ENCODE peak calls at places on chromosomes 12 and 14, in nine cellular contexts. One of them, this sample, is unnamed.

GRCh38 chr12:33605776-33606175 is 166.2 kb upstream of the SYT10 start:
- DNase-seq in gastrocnemius medialis: no peak
- DNase-seq in HCT116: no peak
- DNase-seq in NB4: peak
- DNase-seq in IMR-90: no peak
- DNase-seq in A549: peak
- DNase-seq in ovary: no peak
- DNase-seq in body of pancreas: no peak
- DNase-seq in GM12891: no peak
- DNase-seq in this sample: no peak

GRCh38 chr14:64734990-64735389 is 30.8 kb downstream of the PLEKHG3 start:
- DNase-seq in body of pancreas: no peak
- DNase-seq in A549: no peak
- DNase-seq in GM12891: no peak
- DNase-seq in HCT116: no peak
- DNase-seq in ovary: no peak
- DNase-seq in NB4: no peak
- DNase-seq in IMR-90: no peak
- DNase-seq in gastrocnemius medialis: no peak
- DNase-seq in this sample: no peak

GRCh38 chr14:51328089-51328941 is 88.3 kb downstream of the TMX1 start:
- DNase-seq in IMR-90: peak
- DNase-seq in GM12891: no peak
- DNase-seq in ovary: peak
- DNase-seq in HCT116: no peak
- DNase-seq in NB4: no peak
- DNase-seq in body of pancreas: no peak
- DNase-seq in gastrocnemius medialis: no peak
- DNase-seq in A549: no peak
- DNase-seq in this sample: no peak

GRCh38 chr14:59268011-59268410 is 79.5 kb downstream of the DAAM1 start:
- DNase-seq in NB4: no peak
- DNase-seq in gastrocnemius medialis: no peak
- DNase-seq in HCT116: no peak
- DNase-seq in body of pancreas: no peak
- DNase-seq in A549: no peak
- DNase-seq in ovary: no peak
- DNase-seq in IMR-90: no peak
- DNase-seq in GM12891: no peak
- DNase-seq in this sample: no peak

GRCh38 chr12:442235-442884 is 17.4 kb upstream of the B4GALNT3 start:
- DNase-seq in GM12891: no peak
- DNase-seq in IMR-90: peak
- DNase-seq in ovary: peak
- DNase-seq in gastrocnemius medialis: no peak
- DNase-seq in HCT116: peak
- DNase-seq in A549: peak
- DNase-seq in body of pancreas: peak
- DNase-seq in NB4: peak
- DNase-seq in this sample: no peak

GRCh38 chr12:124774462-124775167 is 89.0 kb downstream of the SCARB1 start:
- DNase-seq in HCT116: no peak
- DNase-seq in ovary: peak
- DNase-seq in NB4: peak
- DNase-seq in body of pancreas: peak
- DNase-seq in IMR-90: peak
- DNase-seq in gastrocnemius medialis: peak
- DNase-seq in GM12891: peak
- DNase-seq in A549: no peak
- DNase-seq in this sample: no peak

GRCh38 chr12:75549989-75550388 is 38.6 kb upstream of the KRR1 start:
- DNase-seq in GM12891: no peak
- DNase-seq in HCT116: no peak
- DNase-seq in IMR-90: peak
- DNase-seq in NB4: no peak
- DNase-seq in gastrocnemius medialis: no peak
- DNase-seq in A549: no peak
- DNase-seq in ovary: no peak
- DNase-seq in body of pancreas: no peak
- DNase-seq in this sample: no peak

GRCh38 chr14:58617619-58618018 is 20.1 kb upstream of the DACT1 start:
- DNase-seq in body of pancreas: no peak
- DNase-seq in ovary: no peak
- DNase-seq in gastrocnemius medialis: no peak
- DNase-seq in GM12891: no peak
- DNase-seq in HCT116: no peak
- DNase-seq in A549: no peak
- DNase-seq in NB4: no peak
- DNase-seq in IMR-90: peak
- DNase-seq in this sample: no peak

GRCh38 chr14:23405516-23406025 is 2.5 kb downstream of the MYH6 start:
- DNase-seq in IMR-90: no peak
- DNase-seq in body of pancreas: no peak
- DNase-seq in NB4: no peak
- DNase-seq in GM12891: no peak
- DNase-seq in ovary: no peak
- DNase-seq in gastrocnemius medialis: peak
- DNase-seq in A549: no peak
- DNase-seq in HCT116: no peak
- DNase-seq in this sample: no peak

DNA sequence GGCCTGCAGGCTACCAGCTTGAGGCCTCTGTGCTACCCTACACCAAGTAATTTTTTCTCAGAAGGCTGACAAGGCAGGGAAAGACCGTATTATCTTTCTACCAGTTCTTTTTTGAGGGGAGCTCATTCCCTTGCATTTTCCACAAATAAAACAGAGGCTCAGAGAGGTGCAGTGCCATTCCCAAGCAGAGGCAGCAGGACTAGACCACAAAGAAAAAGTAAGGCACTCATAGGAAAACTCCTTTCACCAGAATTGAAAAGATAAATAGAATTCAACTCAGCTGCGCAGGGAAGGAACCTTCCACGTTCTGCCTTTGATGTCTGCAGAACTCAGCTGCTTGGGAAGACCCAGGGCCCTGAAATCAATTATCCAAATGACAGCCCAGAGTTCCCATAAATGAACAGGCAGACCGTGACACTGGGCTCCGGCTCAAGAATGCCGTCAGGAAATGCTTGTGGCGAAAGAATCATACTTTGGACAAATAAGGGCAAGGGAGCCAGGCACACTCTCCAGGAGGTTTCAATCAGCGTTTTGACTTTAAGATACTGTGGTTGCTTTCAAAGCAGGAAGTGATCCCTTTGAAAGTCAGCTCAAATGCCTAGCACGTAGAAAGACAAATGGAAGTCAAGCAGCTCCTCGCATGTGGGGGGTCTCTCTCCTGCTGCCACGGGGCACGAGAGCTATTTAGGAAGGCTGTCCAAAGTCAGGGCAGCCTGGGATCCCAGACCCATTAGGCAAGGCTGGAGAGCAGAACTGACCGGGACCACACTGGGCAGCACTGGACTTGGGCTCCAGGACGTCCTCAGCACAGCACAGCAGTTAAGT is 14.0 kb downstream of the KCTD10 start:
- DNase-seq in NB4: peak
- DNase-seq in HCT116: peak
- DNase-seq in ovary: peak
- DNase-seq in GM12891: no peak
- DNase-seq in gastrocnemius medialis: peak
- DNase-seq in IMR-90: peak
- DNase-seq in A549: no peak
- DNase-seq in body of pancreas: peak
- DNase-seq in this sample: peak
- TF ChIP-seq POLR2A in NB4: no peak
- TF ChIP-seq POLR2A in HCT116: no peak
- TF ChIP-seq POLR2A in ovary: no peak
- TF ChIP-seq POLR2A in GM12891: no peak
- TF ChIP-seq POLR2A in gastrocnemius medialis: no peak
- TF ChIP-seq POLR2A in IMR-90: peak
- TF ChIP-seq POLR2A in A549: no peak
- TF ChIP-seq POLR2A in body of pancreas: no peak
- TF ChIP-seq POLR2A in this sample: no peak

GRCh38 chr12:111193511-111193910 is 175.4 kb downstream of the PHETA1 start:
- DNase-seq in body of pancreas: no peak
- DNase-seq in NB4: no peak
- DNase-seq in HCT116: no peak
- DNase-seq in ovary: no peak
- DNase-seq in gastrocnemius medialis: no peak
- DNase-seq in A549: no peak
- DNase-seq in IMR-90: no peak
- DNase-seq in GM12891: no peak
- DNase-seq in this sample: no peak

GRCh38 chr12:111190741-111191526 is 178.0 kb downstream of the PHETA1 start:
- DNase-seq in A549: no peak
- DNase-seq in IMR-90: no peak
- DNase-seq in HCT116: no peak
- DNase-seq in NB4: no peak
- DNase-seq in ovary: no peak
- DNase-seq in body of pancreas: no peak
- DNase-seq in gastrocnemius medialis: no peak
- DNase-seq in GM12891: no peak
- DNase-seq in this sample: no peak

GRCh38 chr12:111193977-111194702 is 174.8 kb downstream of the PHETA1 start:
- DNase-seq in GM12891: no peak
- DNase-seq in NB4: no peak
- DNase-seq in body of pancreas: no peak
- DNase-seq in IMR-90: no peak
- DNase-seq in ovary: no peak
- DNase-seq in gastrocnemius medialis: no peak
- DNase-seq in A549: no peak
- DNase-seq in HCT116: no peak
- DNase-seq in this sample: no peak

GRCh38 chr12:111193067-111193466 is 175.8 kb downstream of the PHETA1 start:
- DNase-seq in body of pancreas: no peak
- DNase-seq in NB4: no peak
- DNase-seq in IMR-90: no peak
- DNase-seq in HCT116: no peak
- DNase-seq in ovary: no peak
- DNase-seq in A549: no peak
- DNase-seq in gastrocnemius medialis: no peak
- DNase-seq in GM12891: no peak
- DNase-seq in this sample: no peak

GRCh38 chr12:111192657-111193056 is 176.2 kb downstream of the PHETA1 start:
- DNase-seq in GM12891: no peak
- DNase-seq in A549: no peak
- DNase-seq in ovary: no peak
- DNase-seq in IMR-90: no peak
- DNase-seq in NB4: no peak
- DNase-seq in gastrocnemius medialis: no peak
- DNase-seq in body of pancreas: no peak
- DNase-seq in HCT116: no peak
- DNase-seq in this sample: no peak
- TF ChIP-seq POLR2A in GM12891: no peak
- TF ChIP-seq POLR2A in A549: no peak
- TF ChIP-seq POLR2A in ovary: no peak
- TF ChIP-seq POLR2A in IMR-90: no peak
- TF ChIP-seq POLR2A in NB4: no peak
- TF ChIP-seq POLR2A in gastrocnemius medialis: no peak
- TF ChIP-seq POLR2A in body of pancreas: no peak
- TF ChIP-seq POLR2A in HCT116: no peak
- TF ChIP-seq POLR2A in this sample: no peak

GRCh38 chr14:104986487-104987164 is 1.0 kb downstream of the CLBA1 start:
- DNase-seq in IMR-90: no peak
- DNase-seq in body of pancreas: no peak
- DNase-seq in NB4: no peak
- DNase-seq in HCT116: no peak
- DNase-seq in A549: no peak
- DNase-seq in ovary: no peak
- DNase-seq in GM12891: no peak
- DNase-seq in gastrocnemius medialis: no peak
- DNase-seq in this sample: no peak

GRCh38 chr14:104984056-104984894 is 1.3 kb upstream of the CLBA1 start:
- DNase-seq in gastrocnemius medialis: no peak
- DNase-seq in IMR-90: no peak
- DNase-seq in A549: no peak
- DNase-seq in GM12891: no peak
- DNase-seq in NB4: no peak
- DNase-seq in ovary: no peak
- DNase-seq in HCT116: no peak
- DNase-seq in body of pancreas: no peak
- DNase-seq in this sample: no peak

GRCh38 chr14:104983231-104983721 is 2.3 kb upstream of the CLBA1 start:
- DNase-seq in GM12891: no peak
- DNase-seq in ovary: no peak
- DNase-seq in NB4: no peak
- DNase-seq in A549: no peak
- DNase-seq in IMR-90: no peak
- DNase-seq in gastrocnemius medialis: no peak
- DNase-seq in body of pancreas: no peak
- DNase-seq in HCT116: no peak
- DNase-seq in this sample: no peak

GRCh38 chr14:104982548-104983230 is 2.9 kb upstream of the CLBA1 start:
- DNase-seq in A549: no peak
- DNase-seq in ovary: no peak
- DNase-seq in gastrocnemius medialis: no peak
- DNase-seq in GM12891: no peak
- DNase-seq in HCT116: no peak
- DNase-seq in IMR-90: no peak
- DNase-seq in body of pancreas: no peak
- DNase-seq in NB4: no peak
- DNase-seq in this sample: no peak

DNA sequence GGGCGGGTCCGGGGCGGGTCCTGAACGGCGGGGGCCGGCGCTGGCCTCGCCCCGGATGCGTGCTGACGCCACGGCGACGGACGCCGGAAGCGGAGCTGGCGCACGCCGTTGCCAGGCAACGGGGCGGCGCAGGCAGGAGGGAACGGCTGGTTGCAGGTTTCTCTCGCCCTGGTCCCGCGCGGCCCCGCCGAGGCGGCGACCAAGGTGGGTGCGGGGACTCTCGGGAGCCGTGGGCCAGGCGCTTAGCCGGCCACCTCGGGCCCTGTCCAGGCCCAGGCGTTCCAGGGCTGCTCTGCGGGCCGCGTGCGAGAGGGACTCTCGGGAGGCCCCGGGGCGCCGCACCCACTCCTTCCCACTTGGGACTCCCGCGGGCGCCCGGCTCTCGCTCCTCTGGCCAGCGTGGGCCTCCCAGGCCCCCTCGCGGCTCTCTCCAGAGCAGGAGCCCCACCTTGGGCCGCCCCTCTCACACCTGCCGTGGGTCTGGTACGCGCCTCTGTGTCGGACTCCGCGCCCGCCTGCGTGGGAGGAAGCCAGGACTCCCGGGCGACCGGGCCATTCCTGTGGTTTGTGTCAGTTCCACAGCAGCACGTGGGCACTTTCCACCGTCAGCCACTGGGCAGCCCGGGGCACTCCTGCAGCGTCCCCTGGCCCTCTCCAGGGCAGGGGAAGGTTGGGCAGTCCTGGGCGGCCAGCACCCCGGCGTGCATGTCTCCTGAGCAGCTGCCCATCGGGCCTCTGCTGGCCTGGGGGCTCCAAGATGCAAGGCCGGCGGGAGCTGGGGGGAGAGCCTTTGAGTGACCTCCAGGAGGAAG is at the start of gene CLBA1:
- DNase-seq in gastrocnemius medialis: peak
- DNase-seq in ovary: peak
- DNase-seq in A549: peak
- DNase-seq in NB4: peak
- DNase-seq in IMR-90: peak
- DNase-seq in GM12891: peak
- DNase-seq in HCT116: peak
- DNase-seq in body of pancreas: peak
- DNase-seq in this sample: peak
- TF ChIP-seq POLR2A in gastrocnemius medialis: no peak
- TF ChIP-seq POLR2A in ovary: no peak
- TF ChIP-seq POLR2A in A549: peak
- TF ChIP-seq POLR2A in NB4: peak
- TF ChIP-seq POLR2A in IMR-90: no peak
- TF ChIP-seq POLR2A in GM12891: no peak
- TF ChIP-seq POLR2A in HCT116: peak
- TF ChIP-seq POLR2A in body of pancreas: peak
- TF ChIP-seq POLR2A in this sample: no peak

GRCh38 chr14:103187911-103188310 is 64.7 kb downstream of the TNFAIP2 start:
- DNase-seq in ovary: no peak
- DNase-seq in IMR-90: no peak
- DNase-seq in A549: no peak
- DNase-seq in NB4: no peak
- DNase-seq in gastrocnemius medialis: no peak
- DNase-seq in body of pancreas: no peak
- DNase-seq in GM12891: no peak
- DNase-seq in HCT116: no peak
- DNase-seq in this sample: peak
- TF ChIP-seq POLR2A in ovary: no peak
- TF ChIP-seq POLR2A in IMR-90: no peak
- TF ChIP-seq POLR2A in A549: no peak
- TF ChIP-seq POLR2A in NB4: no peak
- TF ChIP-seq POLR2A in gastrocnemius medialis: no peak
- TF ChIP-seq POLR2A in body of pancreas: no peak
- TF ChIP-seq POLR2A in GM12891: no peak
- TF ChIP-seq POLR2A in HCT116: no peak
- TF ChIP-seq POLR2A in this sample: no peak

This sample was measured in lower leg skin.